ENCODE peak calls at places on chromosomes 1 and 21, in five cellular contexts. L, E, K, J and A are unnamed samples.

GRCh38 chr1:231613419-231614349 is 12.9 kb upstream of the DISC1 start:
- DNase-seq in L (no peak), E (no peak), K (no peak), J (no peak), A (no peak)

GRCh38 chr1:45009956-45010854 is 919 bp downstream of the HECTD3 start:
- DNase-seq in L (peak; percentile 16), E (no peak), K (no peak), J (no peak), A (peak; percentile 41)

GRCh38 chr1:226688056-226688748 is 50.9 kb downstream of the ITPKB start:
- DNase-seq in L (no peak), E (no peak), K (no peak), J (no peak), A (peak; percentile 75)

GRCh38 chr1:231626951-231627614 is 493 bp downstream of the DISC1 start:
- DNase-seq in L (peak; percentile 32), E (peak; percentile 42), K (peak; percentile 51), J (no peak), A (peak; percentile 53)

GRCh38 chr1:27966402-27967105 is 6.8 kb downstream of the XKR8 start:
- DNase-seq in L (no peak), E (no peak), K (no peak), J (no peak), A (peak; percentile 57)

GRCh38 chr1:3352084-3352951 is 102.1 kb upstream of the ARHGEF16 start:
- DNase-seq in L (no peak), E (peak; percentile 86), K (peak; percentile 85), J (no peak), A (peak; percentile 94)

GRCh38 chr1:89465201-89465600 is 59.4 kb upstream of the LRRC8B start:
- DNase-seq in L (no peak), E (no peak), K (no peak), J (no peak), A (peak; percentile 24)

GRCh38 chr1:153636312-153636711 is 2.4 kb downstream of the CHTOP start:
- DNase-seq in L (no peak), E (no peak), K (no peak), J (no peak), A (no peak)

GRCh38 chr1:213303286-213303685 is 252.2 kb downstream of the RPS6KC1 start:
- DNase-seq in L (no peak), E (peak; percentile 43), K (peak; percentile 44), J (no peak), A (peak; percentile 71)

GRCh38 chr1:110011527-110012041 is 22.8 kb upstream of the STRIP1 start:
- DNase-seq in L (peak; percentile 15), E (peak; percentile 86), K (peak; percentile 33), J (no peak), A (peak; percentile 65)

GRCh38 chr1:11701551-11701961 is 10.0 kb downstream of the DRAXIN start:
- DNase-seq in L (no peak), E (no peak), K (peak; percentile 28), J (no peak), A (peak; percentile 62)

GRCh38 chr21:43345746-43346409 is 81.1 kb downstream of the SIK1 start:
- DNase-seq in L (no peak), E (peak; percentile 90), K (no peak), J (no peak), A (peak; percentile 33)